ENCODE peak calls at places on chromosomes 12 and 14, in five cellular contexts. T is GM23338, S is A673, D is uterus, F is PC-9. P is an unnamed sample.
A peak's percentile ranks its signal among the peaks of the same experiment; 100 is the strongest.

GRCh38 chr14:68020999-68021663 is 201.6 kb downstream of the RAD51B start:
- DNase-seq in T (no peak), S (peak; percentile 5), D (no peak), F (no peak), P (no peak)

GRCh38 chr12:119334459-119335170 is at the start of gene CCDC60:
- DNase-seq in T (peak; percentile 95), S (peak; percentile 25), D (no peak), F (no peak), P (no peak)

GRCh38 chr14:96168581-96168980 is 36.1 kb upstream of the BDKRB2 start:
- DNase-seq in T (no peak), S (no peak), D (no peak), F (no peak), P (no peak)

GRCh38 chr14:58243790-58244555 is 670 bp upstream of the PSMA3 start:
- DNase-seq in T (no peak), S (peak; percentile 57), D (no peak), F (peak; percentile 42), P (no peak)

GRCh38 chr12:115528466-115528865 is 749.0 kb downstream of the MED13L start:
- DNase-seq in T (no peak), S (no peak), D (no peak), F (no peak), P (no peak)

GRCh38 chr12:12182926-12183325 is 83.9 kb downstream of the LRP6 start:
- DNase-seq in T (no peak), S (no peak), D (no peak), F (no peak), P (no peak)

GRCh38 chr12:105033851-105034250 is 47.7 kb downstream of the NOPCHAP1 start:
- DNase-seq in T (no peak), S (no peak), D (no peak), F (no peak), P (no peak)

GRCh38 chr14:77031680-77032482 is 3.4 kb upstream of the IRF2BPL start:
- DNase-seq in T (no peak), S (no peak), D (peak; percentile 61), F (peak; percentile 75), P (peak; percentile 76)

GRCh38 chr14:66104486-66104885 is 381.7 kb upstream of the CCDC196 start:
- DNase-seq in T (peak; percentile 20), S (no peak), D (no peak), F (no peak), P (no peak)

GRCh38 chr14:96077983-96078686 is 39.0 kb downstream of the C14orf132 start:
- DNase-seq in T (no peak), S (no peak), D (no peak), F (no peak), P (no peak)

GRCh38 chr14:100618763-100619320 is 31.6 kb upstream of the BEGAIN start:
- DNase-seq in T (no peak), S (no peak), D (no peak), F (no peak), P (peak; percentile 17)

GRCh38 chr12:92396647-92397258 is 251.1 kb upstream of the BTG1 start:
- DNase-seq in T (no peak), S (no peak), D (no peak), F (peak; percentile 52), P (no peak)

GRCh38 chr14:52961060-52961639 is 10.3 kb upstream of the FERMT2 start:
- DNase-seq in T (peak; percentile 86), S (peak; percentile 79), D (peak; percentile 55), F (peak; percentile 70), P (peak; percentile 49)

GRCh38 chr12:29041621-29042020 is 107.5 kb upstream of the FAR2 start:
- DNase-seq in T (no peak), S (no peak), D (no peak), F (no peak), P (no peak)

GRCh38 chr14:88831285-88831684 is 6.8 kb downstream of the TTC8 start:
- DNase-seq in T (no peak), S (peak; percentile 47), D (no peak), F (peak; percentile 41), P (peak; percentile 70)

GRCh38 chr12:51210690-51211395 is 7.0 kb downstream of the POU6F1 start:
- DNase-seq in T (no peak), S (no peak), D (no peak), F (no peak), P (no peak)

GRCh38 chr12:52944683-52945388 is 4.1 kb upstream of the KRT18 start:
- DNase-seq in T (no peak), S (no peak), D (no peak), F (peak; percentile 65), P (no peak)

GRCh38 chr12:41407240-41407799 is 219.2 kb downstream of the PDZRN4 start:
- DNase-seq in T (peak; percentile 51), S (no peak), D (no peak), F (no peak), P (no peak)

GRCh38 chr14:23138173-23138535 is 19.1 kb upstream of the CEBPE start:
- DNase-seq in T (no peak), S (no peak), D (no peak), F (no peak), P (no peak)

GRCh38 chr14:72929316-72930080 is 3.2 kb downstream of the DCAF4 start:
- DNase-seq in T (no peak), S (no peak), D (no peak), F (no peak), P (no peak)

GRCh38 chr14:60512952-60513554 is 4.1 kb downstream of the SIX6 start:
- DNase-seq in T (peak; percentile 77), S (no peak), D (no peak), F (no peak), P (no peak)

GRCh38 chr12:110577717-110578521 is 5.2 kb downstream of the PPTC7 start:
- DNase-seq in T (no peak), S (peak; percentile 25), D (no peak), F (peak; percentile 90), P (no peak)

GRCh38 chr12:54294152-54294913 is 6.5 kb downstream of the NFE2 start:
- DNase-seq in T (peak; percentile 89), S (no peak), D (peak; percentile 32), F (no peak), P (no peak)

GRCh38 chr14:90419200-90419599 is 22.4 kb downstream of the CALM1 start:
- DNase-seq in T (no peak), S (peak; percentile 83), D (peak; percentile 87), F (peak; percentile 88), P (peak; percentile 79)

GRCh38 chr12:57047981-57048380 is 1.9 kb downstream of the MYO1A start:
- DNase-seq in T (no peak), S (no peak), D (no peak), F (no peak), P (no peak)

GRCh38 chr12:68784015-68784414 is 24.0 kb upstream of the MDM2 start:
- DNase-seq in T (peak; percentile 35), S (no peak), D (no peak), F (no peak), P (no peak)
- H3K4me1 ChIP-seq in T (no peaks in the 10 kb centered on the region), S (no peaks in the 10 kb centered on the region), D (no peaks in the 10 kb centered on the region), F (peaks cover 9% of the 10 kb centered on the region), P (no peaks in the 10 kb centered on the region)

DNA sequence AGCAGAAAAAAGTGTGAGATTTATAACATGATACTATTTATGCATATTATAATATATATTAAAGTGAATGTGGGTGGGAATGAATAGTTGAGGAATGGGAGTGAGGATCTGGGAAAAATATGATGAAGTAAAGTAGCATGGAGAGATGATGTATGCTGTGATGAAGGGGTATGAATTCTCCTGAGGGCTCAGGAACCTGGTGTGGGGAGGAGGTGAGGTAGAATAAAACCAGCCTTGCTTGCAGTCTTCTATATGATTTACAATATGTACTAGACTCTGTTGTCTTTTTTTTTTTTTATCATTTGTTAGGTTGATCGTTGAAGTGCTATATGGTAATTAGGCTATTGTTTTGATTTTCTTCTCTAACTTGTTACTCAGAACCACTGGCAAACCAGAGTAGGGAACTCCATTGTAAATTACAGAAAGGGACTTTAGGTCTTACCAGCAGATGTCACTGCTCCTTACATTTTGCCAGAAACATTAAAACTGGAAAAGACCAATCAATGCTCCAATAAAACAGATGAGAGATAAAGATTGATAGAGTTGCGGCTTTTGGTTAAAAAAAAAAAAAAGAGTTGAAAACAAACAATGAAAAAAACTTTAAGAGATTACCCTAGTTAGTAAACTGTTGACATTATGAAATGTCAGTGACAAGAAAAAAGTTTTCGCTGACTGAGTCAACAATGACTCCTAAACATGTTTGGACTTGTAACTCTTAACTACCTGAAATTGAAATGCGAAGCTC is 39.9 kb downstream of the ATL1 start:
- DNase-seq in T (peak; percentile 68), S (peak; percentile 68), D (no peak), F (peak; percentile 63), P (no peak)
- TF ChIP-seq CTCF in T (peak; percentile 69), S (peak; percentile 80), D (peak; percentile 48), F (peak; percentile 70), P (peak; percentile 51)

DNA sequence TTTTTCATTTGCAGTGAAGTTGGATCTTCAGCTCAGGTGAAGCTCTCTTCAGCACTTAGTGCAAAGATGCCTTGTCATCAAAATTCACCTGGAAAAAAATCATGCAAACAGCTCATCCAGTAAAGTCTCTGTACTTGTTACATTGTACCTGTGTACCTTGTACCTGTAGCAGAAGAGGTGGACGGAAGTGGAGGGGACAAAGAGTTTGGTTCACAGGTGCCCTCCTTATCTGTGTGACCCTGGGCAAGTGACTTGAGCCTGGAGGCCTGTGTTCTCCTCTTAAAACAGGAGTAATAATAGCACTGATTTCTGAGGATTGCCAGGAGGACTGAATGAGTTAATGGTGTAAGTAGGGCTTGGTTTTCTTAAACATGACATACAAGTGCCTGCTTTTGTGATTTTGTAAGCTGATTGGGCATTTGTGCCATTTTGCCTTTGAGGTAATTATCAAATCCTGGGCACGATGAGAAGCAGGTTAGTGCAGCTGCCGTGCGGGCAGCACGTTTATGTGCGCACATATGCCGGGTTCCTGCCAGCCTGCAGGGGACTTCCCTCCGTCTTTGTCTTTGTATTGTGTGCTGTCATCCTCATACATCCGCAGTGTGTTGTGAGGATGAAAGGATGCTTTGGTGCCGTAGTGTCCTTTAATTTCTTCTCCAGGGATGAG is 54.2 kb downstream of the ADGRD1 start:
- DNase-seq in T (no peak), S (no peak), D (no peak), F (no peak), P (no peak)
- H3K27ac ChIP-seq in T (no peak overlapping the region), S (no peak overlapping the region), D (no peak overlapping the region), F (no peak overlapping the region), P (no peak overlapping the region)

DNA sequence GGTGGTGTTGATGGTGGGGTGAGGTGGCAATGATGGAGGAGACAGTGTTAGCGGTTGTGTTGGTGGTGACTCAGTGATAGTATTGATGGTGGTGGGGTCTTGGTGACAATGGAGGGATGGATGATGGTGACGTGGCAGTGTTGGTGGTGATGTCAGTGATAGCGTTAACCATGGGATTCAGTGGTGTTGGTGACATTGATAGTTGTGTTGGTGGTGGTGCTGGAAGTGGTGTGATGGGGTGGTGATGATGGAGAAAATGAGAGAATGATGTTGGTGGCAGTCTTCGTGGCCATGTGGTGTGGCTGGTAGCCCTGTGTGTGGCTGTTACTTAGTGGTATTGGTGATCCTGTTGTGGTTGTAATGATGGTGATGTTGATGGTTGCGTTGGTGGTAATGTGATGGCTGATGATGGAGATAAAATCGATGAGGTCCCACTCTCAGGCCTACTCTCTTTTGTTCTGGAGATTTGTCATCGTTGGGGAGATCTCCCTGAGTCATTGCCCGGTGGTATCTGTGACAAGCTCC is 2.6 kb downstream of the DTX1 start:
- DNase-seq in T (no peak), S (no peak), D (no peak), F (no peak), P (no peak)
- H3K4me1 ChIP-seq in T (no peaks in the 10 kb centered on the region), S (no peaks in the 10 kb centered on the region), D (peaks cover 11% of the 10 kb centered on the region), F (no peaks in the 10 kb centered on the region), P (no peaks in the 10 kb centered on the region)